ENCODE peak calls at places on chromosomes 4 and X, in five cellular contexts. One of them, this sample, is unnamed.

GRCh38 chr4:177638871-177639270 is 196.6 kb upstream of the AGA start:
- DNase-seq in retina: no peak
- DNase-seq in fibroblast of lung: no peak
- DNase-seq in GM03348: no peak
- DNase-seq in T-helper 17 cell: no peak
- DNase-seq in this sample: no peak

GRCh38 chr4:78588894-78589545 is 37.5 kb downstream of the ANXA3 start:
- DNase-seq in fibroblast of lung: peak
- DNase-seq in GM03348: no peak
- DNase-seq in retina: no peak
- DNase-seq in T-helper 17 cell: no peak
- DNase-seq in this sample: no peak

GRCh38 chr4:57100979-57101629 is 9.1 kb downstream of the IGFBP7 start:
- DNase-seq in retina: no peak
- DNase-seq in T-helper 17 cell: no peak
- DNase-seq in GM03348: no peak
- DNase-seq in fibroblast of lung: no peak
- DNase-seq in this sample: no peak

GRCh38 chr4:24690436-24690835 is 104.9 kb upstream of the SOD3 start:
- DNase-seq in fibroblast of lung: no peak
- DNase-seq in retina: no peak
- DNase-seq in GM03348: peak
- DNase-seq in T-helper 17 cell: no peak
- DNase-seq in this sample: peak

GRCh38 chr4:165312506-165312905 is 15.0 kb upstream of the MSMO1 start:
- DNase-seq in fibroblast of lung: peak
- DNase-seq in GM03348: peak
- DNase-seq in T-helper 17 cell: no peak
- DNase-seq in retina: no peak
- DNase-seq in this sample: peak

GRCh38 chr4:104064650-104065577 is 345.1 kb upstream of the TACR3 start:
- DNase-seq in retina: peak
- DNase-seq in fibroblast of lung: peak
- DNase-seq in T-helper 17 cell: no peak
- DNase-seq in GM03348: peak
- DNase-seq in this sample: peak

GRCh38 chrX:23726196-23726595 is 16.9 kb downstream of the ACOT9 start:
- DNase-seq in fibroblast of lung: no peak
- DNase-seq in retina: no peak
- DNase-seq in T-helper 17 cell: no peak
- DNase-seq in GM03348: no peak
- DNase-seq in this sample: no peak

GRCh38 chrX:149570668-149571067 is 16.6 kb downstream of the MAGEA9B start:
- DNase-seq in GM03348: peak
- DNase-seq in retina: no peak
- DNase-seq in fibroblast of lung: peak
- DNase-seq in T-helper 17 cell: no peak
- DNase-seq in this sample: peak

GRCh38 chr4:48989461-48990203 is 3.6 kb downstream of the CWH43 start:
- DNase-seq in T-helper 17 cell: no peak
- DNase-seq in fibroblast of lung: no peak
- DNase-seq in retina: no peak
- DNase-seq in GM03348: no peak
- DNase-seq in this sample: no peak

GRCh38 chrX:150575415-150575814 is 7.0 kb downstream of the MTM1 start:
- DNase-seq in retina: no peak
- DNase-seq in GM03348: no peak
- DNase-seq in T-helper 17 cell: peak
- DNase-seq in fibroblast of lung: peak
- DNase-seq in this sample: peak

GRCh38 chrX:115344885-115345653 is 55.6 kb downstream of the LUZP4 start:
- DNase-seq in fibroblast of lung: peak
- DNase-seq in retina: peak
- DNase-seq in GM03348: peak
- DNase-seq in T-helper 17 cell: no peak
- DNase-seq in this sample: peak

GRCh38 chr4:120399846-120400245 is 333.2 kb upstream of the MAD2L1 start:
- DNase-seq in GM03348: no peak
- DNase-seq in fibroblast of lung: no peak
- DNase-seq in retina: no peak
- DNase-seq in T-helper 17 cell: no peak
- DNase-seq in this sample: no peak

GRCh38 chr4:177079327-177079726 is 230.3 kb upstream of the NEIL3 start:
- DNase-seq in GM03348: no peak
- DNase-seq in T-helper 17 cell: no peak
- DNase-seq in retina: no peak
- DNase-seq in fibroblast of lung: no peak
- DNase-seq in this sample: no peak

GRCh38 chr4:145709843-145710242 is 29.9 kb downstream of the C4orf51 start:
- DNase-seq in T-helper 17 cell: no peak
- DNase-seq in retina: no peak
- DNase-seq in GM03348: peak
- DNase-seq in fibroblast of lung: peak
- DNase-seq in this sample: peak

This sample was measured in fibroblast of pulmonary artery.